ENCODE peak calls at places on chromosome 19, in four cellular contexts. O, S, N and L are unnamed samples.

GRCh38 chr19:31276831-31277230 is 72.4 kb downstream of the TSHZ3 start:
- DNase-seq in O (no peak), S (no peak), N (no peak), L (no peak)

GRCh38 chr19:1856698-1857603 is 6.4 kb downstream of the KLF16 start:
- DNase-seq in O (peak), S (no peak), N (peak), L (no peak)

GRCh38 chr19:29965529-29965928 is 23.5 kb downstream of the URI1 start:
- DNase-seq in O (no peak), S (no peak), N (no peak), L (no peak)

GRCh38 chr19:17420267-17420924 is 549 bp downstream of the MVB12A start:
- DNase-seq in O (peak), S (no peak), N (no peak), L (no peak)

GRCh38 chr19:1690570-1691307 is 38.3 kb upstream of the TCF3 start:
- DNase-seq in O (no peak), S (no peak), N (no peak), L (peak)

GRCh38 chr19:45154064-45154827 is 6.5 kb downstream of the NKPD1 start:
- DNase-seq in O (peak), S (no peak), N (no peak), L (no peak)

GRCh38 chr19:40717880-40718773 is 1.2 kb downstream of the ITPKC start:
- DNase-seq in O (peak), S (no peak), N (no peak), L (no peak)

GRCh38 chr19:44726465-44726864 is 22.0 kb upstream of the BCL3 start:
- DNase-seq in O (no peak), S (no peak), N (no peak), L (no peak)

GRCh38 chr19:52270266-52270885 is 989 bp downstream of the ZNF766 start:
- DNase-seq in O (no peak), S (peak), N (no peak), L (no peak)

GRCh38 chr19:31127132-31127967 is 221.9 kb downstream of the TSHZ3 start:
- DNase-seq in O (no peak), S (no peak), N (no peak), L (no peak)

GRCh38 chr19:38878575-38879399 is 712 bp upstream of the RINL start:
- DNase-seq in O (no peak), S (no peak), N (no peak), L (no peak)

GRCh38 chr19:40768936-40769335 is 6.4 kb upstream of the MIA start:
- DNase-seq in O (no peak), S (no peak), N (no peak), L (no peak)

GRCh38 chr19:49125025-49125731 is 5.8 kb downstream of the PPFIA3 start:
- DNase-seq in O (no peak), S (no peak), N (no peak), L (no peak)

GRCh38 chr19:45117167-45117594 is 24.2 kb downstream of the PPP1R37 start:
- DNase-seq in O (no peak), S (no peak), N (no peak), L (peak)

GRCh38 chr19:52665529-52665928 is 27.4 kb upstream of the ZNF83 start:
- DNase-seq in O (no peak), S (no peak), N (no peak), L (no peak)

GRCh38 chr19:45828945-45829344 is 13.8 kb upstream of the RSPH6A start:
- DNase-seq in O (no peak), S (no peak), N (no peak), L (no peak)

GRCh38 chr19:41927810-41928192 is 448 bp downstream of the ERFL start:
- DNase-seq in O (no peak), S (no peak), N (no peak), L (no peak)

GRCh38 chr19:45630463-45630862 is 8.7 kb downstream of the EML2 start:
- DNase-seq in O (no peak), S (no peak), N (no peak), L (no peak)

GRCh38 chr19:42422576-42423461 is 4.4 kb downstream of the LIPE start:
- DNase-seq in O (peak), S (peak), N (no peak), L (peak)

GRCh38 chr19:4542896-4543351 is 3.1 kb upstream of the LRG1 start:
- DNase-seq in O (no peak), S (no peak), N (no peak), L (no peak)

GRCh38 chr19:33040994-33041827 is 23.5 kb downstream of the RHPN2 start:
- DNase-seq in O (no peak), S (no peak), N (no peak), L (no peak)

GRCh38 chr19:2046046-2046907 is 4.8 kb downstream of the MKNK2 start:
- DNase-seq in O (peak), S (no peak), N (no peak), L (no peak)

GRCh38 chr19:6063576-6063961 is 46.7 kb downstream of the RFX2 start:
- DNase-seq in O (peak), S (no peak), N (no peak), L (no peak)
- H3K4me3 ChIP-seq in O (no peak), S (no peak), N (no peak), L (no peak)

GRCh38 chr19:34335914-34336313 is 29.1 kb upstream of the GPI start:
- DNase-seq in O (no peak), S (no peak), N (no peak), L (no peak)

GRCh38 chr19:34341935-34342680 is 22.9 kb upstream of the GPI start:
- DNase-seq in O (no peak), S (no peak), N (no peak), L (no peak)

GRCh38 chr19:34337747-34338146 is 27.2 kb upstream of the GPI start:
- DNase-seq in O (peak), S (no peak), N (no peak), L (no peak)

GRCh38 chr19:34332027-34332786 is 32.8 kb upstream of the GPI start:
- DNase-seq in O (no peak), S (no peak), N (no peak), L (no peak)

GRCh38 chr19:34336781-34337271 is 28.2 kb upstream of the GPI start:
- DNase-seq in O (no peak), S (peak), N (no peak), L (peak)
- H3K4me3 ChIP-seq in O (no peak), S (no peak), N (no peak), L (no peak)

DNA sequence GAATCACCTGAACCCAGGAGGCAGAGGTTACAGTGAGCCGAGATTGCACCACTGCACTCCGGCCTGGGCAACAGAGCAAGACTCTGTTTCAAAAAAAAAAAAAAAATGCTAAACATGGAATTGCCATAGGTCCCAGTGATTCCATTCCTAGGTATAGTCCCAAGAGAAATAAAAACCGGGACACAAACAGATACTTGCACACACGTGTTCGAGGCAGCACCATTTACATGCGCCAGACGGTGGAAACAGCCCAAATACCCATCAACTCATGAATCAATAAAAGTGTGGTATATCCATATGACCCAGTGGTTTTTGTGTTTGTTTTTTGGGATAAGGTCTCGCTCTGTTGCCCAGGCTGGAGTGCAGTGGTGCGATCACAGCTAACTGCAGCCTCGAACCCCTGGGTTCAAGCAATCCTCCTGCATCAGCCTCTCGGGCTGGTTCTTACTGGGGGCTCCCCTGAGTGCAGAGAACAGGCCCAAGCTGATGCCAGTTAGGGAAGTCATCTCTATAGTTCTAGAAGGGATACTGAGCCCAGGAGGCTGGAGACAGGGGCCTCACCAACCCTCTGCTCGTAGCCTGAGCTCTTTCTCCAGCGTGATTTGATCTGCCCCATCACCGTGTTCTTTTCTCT is 8.5 kb downstream of the KLF2 start:
- DNase-seq in O (no peak), S (no peak), N (no peak), L (no peak)
- H3K4me3 ChIP-seq in O (no peak), S (no peak), N (no peak), L (no peak)

GRCh38 chr19:16340092-16340491 is 15.5 kb downstream of the KLF2 start:
- DNase-seq in O (no peak), S (no peak), N (no peak), L (no peak)

GRCh38 chr19:16345457-16345856 is 20.8 kb downstream of the KLF2 start:
- DNase-seq in O (no peak), S (no peak), N (no peak), L (no peak)

GRCh38 chr19:16340654-16341053 is 16.0 kb downstream of the KLF2 start:
- DNase-seq in O (no peak), S (no peak), N (no peak), L (no peak)

GRCh38 chr19:16342002-16342715 is 17.5 kb downstream of the KLF2 start:
- DNase-seq in O (no peak), S (peak), N (no peak), L (no peak)

GRCh38 chr19:16343156-16343555 is 18.5 kb downstream of the KLF2 start:
- DNase-seq in O (no peak), S (peak), N (no peak), L (no peak)
- H3K4me3 ChIP-seq in O (no peak), S (no peak), N (no peak), L (no peak)

GRCh38 chr19:11195169-11195568 is 2.2 kb downstream of the KANK2 start:
- DNase-seq in O (peak), S (no peak), N (no peak), L (no peak)

GRCh38 chr19:11192957-11193939 is 4.1 kb downstream of the KANK2 start:
- DNase-seq in O (no peak), S (no peak), N (no peak), L (no peak)

GRCh38 chr19:11195681-11196080 is 1.7 kb downstream of the KANK2 start:
- DNase-seq in O (no peak), S (no peak), N (no peak), L (no peak)

GRCh38 chr19:11194657-11195056 is 2.7 kb downstream of the KANK2 start:
- DNase-seq in O (no peak), S (no peak), N (no peak), L (no peak)

DNA sequence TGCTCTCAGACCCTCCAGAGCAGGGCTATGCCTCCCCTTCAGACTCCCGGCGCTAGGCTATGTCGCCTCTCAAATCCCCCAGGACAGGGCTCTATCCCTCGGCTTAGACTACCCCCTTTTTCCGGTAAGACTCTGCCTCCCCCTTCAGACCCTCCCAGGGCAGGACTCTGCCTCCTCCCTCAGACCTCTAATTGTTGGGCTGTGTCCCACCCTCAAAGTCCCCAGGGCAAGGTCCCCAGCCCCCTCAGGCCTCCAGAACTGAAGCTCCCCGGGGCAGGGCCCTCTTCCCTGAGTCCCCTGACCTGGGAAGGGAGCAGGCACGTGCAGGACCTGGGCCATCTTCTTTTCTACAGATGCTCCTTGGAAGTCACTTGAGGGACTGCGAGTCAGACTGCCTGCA is 3.2 kb downstream of the KANK2 start:
- DNase-seq in O (no peak), S (no peak), N (no peak), L (no peak)
- H3K4me3 ChIP-seq in O (no peak), S (no peak), N (peak), L (no peak)

GRCh38 chr19:9819590-9819898 is 665 bp upstream of the FBXL12 start:
- DNase-seq in O (no peak), S (no peak), N (no peak), L (no peak)
- H3K4me3 ChIP-seq in O (no peak), S (peak), N (peak), L (peak)

DNA sequence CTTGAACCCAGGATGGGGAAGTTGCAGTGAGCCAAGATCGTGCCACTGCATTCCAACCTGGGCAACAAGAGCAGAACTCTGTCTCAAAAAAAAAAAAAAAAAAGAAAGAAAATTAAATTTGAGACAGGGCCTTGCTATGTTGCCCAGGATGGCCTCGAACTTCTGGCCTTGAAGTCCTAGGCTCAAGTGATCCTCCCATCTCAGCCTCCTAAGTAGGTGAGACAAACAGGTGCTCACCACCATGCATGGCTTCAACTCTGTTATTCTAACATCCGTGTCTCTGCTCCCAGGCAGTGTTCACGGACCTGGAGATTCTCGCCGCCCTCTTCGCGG is 40.3 kb downstream of the PDE4A start:
- DNase-seq in O (no peak), S (no peak), N (no peak), L (no peak)
- H3K4me3 ChIP-seq in O (no peak), S (no peak), N (peak), L (no peak)